ENCODE peak calls at places on chromosomes 6 and 20, in six cellular contexts. Y is tibial nerve, G is transverse colon, O is stomach, T is esophagus muscularis mucosa, X is A549. M is an unnamed sample.

GRCh38 chr6:10140824-10141223 is 274.1 kb downstream of the TFAP2A start:
- DNase-seq in X (no peak), T (no peak), G (no peak), Y (no peak), O (no peak), M (no peak)

GRCh38 chr20:34334654-34335407 is 28.2 kb upstream of the ITCH start:
- DNase-seq in X (no peak), G (no peak), Y (no peak), T (no peak), O (no peak), M (no peak)

GRCh38 chr6:36246511-36247268 is 23.2 kb upstream of the PNPLA1 start:
- DNase-seq in X (no peak), T (no peak), O (no peak), G (no peak), Y (no peak), M (no peak)

GRCh38 chr20:47672166-47672565 is 113.1 kb downstream of the SULF2 start:
- DNase-seq in X (no peak), T (no peak), Y (no peak), O (no peak), G (no peak), M (no peak)

GRCh38 chr6:107594736-107595135 is 104.8 kb downstream of the SOBP start:
- DNase-seq in Y (no peak), G (no peak), X (no peak), O (no peak), T (no peak), M (no peak)

GRCh38 chr6:168456907-168457771 is 16.2 kb downstream of the SMOC2 start:
- DNase-seq in Y (no peak), O (no peak), T (no peak), G (no peak), X (no peak), M (no peak)

GRCh38 chr20:38447931-38448675 is 13.0 kb upstream of the SNHG17 start:
- DNase-seq in Y (no peak), O (no peak), X (no peak), T (no peak), G (no peak), M (no peak)

GRCh38 chr6:7933794-7934193 is 23.2 kb upstream of the TXNDC5 start:
- DNase-seq in O (no peak), Y (no peak), T (no peak), G (no peak), X (no peak), M (no peak)

GRCh38 chr6:12555781-12556180 is 160.8 kb upstream of the PHACTR1 start:
- DNase-seq in X (no peak), O (no peak), T (no peak), Y (no peak), G (no peak), M (no peak)

GRCh38 chr6:15086273-15087158 is 159.4 kb upstream of the JARID2 start:
- DNase-seq in G (peak), Y (no peak), T (no peak), O (peak), X (no peak), M (no peak)
- TF ChIP-seq POLR2A in G (no peak), Y (no peak), T (no peak), O (no peak), X (no peak), M (no peak)

DNA sequence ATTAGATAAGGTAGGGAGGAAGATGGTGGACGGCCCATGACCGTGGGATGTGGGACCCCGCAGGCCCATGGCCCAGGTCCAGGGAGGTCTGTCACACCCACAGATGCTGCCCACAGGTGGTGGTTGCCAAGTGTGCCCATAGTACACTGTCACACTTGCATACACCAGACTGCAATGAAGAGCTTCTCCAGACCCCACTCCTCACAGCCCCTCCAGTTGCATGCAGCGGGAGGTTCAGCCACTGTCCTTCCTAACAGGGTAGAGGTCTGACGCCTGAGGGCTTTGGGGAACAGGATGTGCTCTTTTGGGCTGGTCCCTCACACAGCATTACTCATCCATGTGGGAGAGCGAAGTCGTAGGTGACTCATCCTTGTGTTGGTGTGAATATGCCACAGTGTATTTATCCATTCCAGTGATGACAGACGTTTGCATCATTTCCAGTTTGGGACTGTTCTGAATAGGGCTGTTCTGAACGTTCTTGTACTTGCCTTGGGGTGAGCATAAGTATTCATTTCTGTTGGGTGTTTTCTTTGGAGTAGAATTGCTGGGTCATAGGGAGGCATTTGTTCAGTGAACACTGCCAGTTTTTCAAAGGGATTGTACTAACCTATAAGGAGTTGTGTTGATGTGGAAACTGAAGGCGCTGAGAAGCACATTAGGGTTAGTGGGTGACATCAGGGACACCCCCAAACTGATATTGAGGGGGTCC is 10.1 kb upstream of the PYGB start:
- DNase-seq in T (peak), X (peak), G (peak), Y (peak), O (no peak), M (no peak)
- TF ChIP-seq EP300 in T (peak), X (peak), G (peak), Y (peak), O (peak), M (peak)

DNA sequence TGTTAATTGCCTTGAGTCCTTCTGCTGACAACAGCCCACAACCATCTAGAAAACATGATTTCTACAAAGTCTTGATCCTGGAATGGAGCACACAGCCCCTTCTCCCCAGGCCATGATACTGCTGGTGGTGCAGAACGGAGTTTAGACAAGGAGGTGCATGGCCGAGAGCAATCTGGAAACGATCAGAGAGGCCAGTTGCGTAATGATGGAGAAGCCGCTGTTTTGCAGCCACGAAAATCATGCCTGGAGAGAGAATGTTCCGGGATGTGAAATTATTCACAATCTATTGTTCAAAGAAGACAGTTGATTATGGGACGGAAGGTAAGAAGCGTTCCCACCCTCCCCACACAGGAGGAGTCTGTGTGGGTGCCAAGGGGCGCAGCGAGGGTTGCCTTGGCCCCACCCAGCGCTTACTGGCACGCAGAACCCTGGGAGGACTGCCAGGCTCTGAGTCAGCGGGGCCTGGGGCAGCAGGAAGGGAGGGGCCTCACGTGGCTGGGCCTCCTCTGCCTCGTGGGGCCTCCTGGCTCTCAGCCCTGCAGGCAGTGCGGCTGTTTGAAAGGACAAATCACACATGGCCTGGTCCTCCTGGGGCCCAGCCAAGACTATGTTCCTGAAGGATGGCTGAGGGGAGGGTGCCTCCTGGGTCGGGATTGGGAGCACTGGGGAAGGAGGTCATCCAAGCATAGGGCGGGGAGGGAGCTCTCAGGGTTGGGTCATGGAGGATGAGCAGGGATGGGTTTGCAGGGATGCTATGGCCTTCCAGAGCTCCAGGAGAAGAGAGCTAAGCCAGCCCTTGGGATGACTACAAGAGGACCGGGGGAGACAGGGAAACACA is 8.7 kb upstream of the AP5S1 start:
- DNase-seq in G (peak), T (peak), Y (peak), O (peak), X (peak), M (peak)
- TF ChIP-seq POLR2A in G (peak), T (peak), Y (peak), O (no peak), X (peak), M (peak)

GRCh38 chr20:64188682-64189529 is 24.7 kb downstream of the MYT1 start:
- DNase-seq in O (no peak), G (peak), T (no peak), X (peak), Y (peak), M (no peak)
- TF ChIP-seq EP300 in O (no peak), G (no peak), T (no peak), X (no peak), Y (no peak), M (no peak)

DNA sequence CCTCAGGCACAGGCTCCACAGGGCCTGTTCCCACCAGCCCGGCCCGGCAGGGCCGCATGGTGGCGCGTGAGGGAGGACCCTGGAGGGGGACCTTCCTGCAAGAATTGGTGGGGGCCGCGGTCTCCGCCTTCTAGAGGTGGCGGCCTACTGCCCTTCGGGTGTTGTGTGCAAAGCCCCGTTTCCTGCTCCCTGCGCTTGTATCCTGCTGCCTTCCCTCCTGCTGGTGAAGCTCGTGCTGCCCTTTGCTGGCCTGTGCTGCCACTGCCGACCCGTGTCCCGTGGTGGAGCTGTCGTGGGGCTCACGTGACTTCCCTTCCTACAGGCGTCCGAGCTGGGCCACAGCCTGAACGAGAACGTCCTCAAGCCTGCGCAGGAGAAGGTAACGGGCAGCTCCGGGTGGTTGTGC is 8.4 kb upstream of the COL20A1 start:
- DNase-seq in X (no peak), G (no peak), Y (no peak), T (no peak), O (no peak), M (no peak)
- TF ChIP-seq POLR2A in X (no peak), G (no peak), Y (no peak), T (no peak), O (no peak), M (no peak)

GRCh38 chr20:31605902-31606677 is 1.0 kb downstream of the ID1 start:
- DNase-seq in G (peak), Y (no peak), O (peak), X (no peak), T (no peak), M (peak)

GRCh38 chr20:31606928-31607639 is 2.0 kb downstream of the ID1 start:
- DNase-seq in G (peak), Y (no peak), T (no peak), O (peak), X (peak), M (no peak)

GRCh38 chr20:31607640-31608255 is 2.7 kb downstream of the ID1 start:
- DNase-seq in G (no peak), Y (no peak), T (no peak), X (peak), O (no peak), M (no peak)

GRCh38 chr20:31606678-31606927 is 1.5 kb downstream of the ID1 start:
- DNase-seq in O (no peak), Y (no peak), T (no peak), X (no peak), G (peak), M (no peak)

GRCh38 chr20:31608256-31608980 is 3.3 kb downstream of the ID1 start:
- DNase-seq in X (peak), Y (peak), O (peak), G (peak), T (no peak), M (peak)
- TF ChIP-seq EP300 in X (peak), Y (no peak), O (peak), G (peak), T (peak), M (no peak)

DNA sequence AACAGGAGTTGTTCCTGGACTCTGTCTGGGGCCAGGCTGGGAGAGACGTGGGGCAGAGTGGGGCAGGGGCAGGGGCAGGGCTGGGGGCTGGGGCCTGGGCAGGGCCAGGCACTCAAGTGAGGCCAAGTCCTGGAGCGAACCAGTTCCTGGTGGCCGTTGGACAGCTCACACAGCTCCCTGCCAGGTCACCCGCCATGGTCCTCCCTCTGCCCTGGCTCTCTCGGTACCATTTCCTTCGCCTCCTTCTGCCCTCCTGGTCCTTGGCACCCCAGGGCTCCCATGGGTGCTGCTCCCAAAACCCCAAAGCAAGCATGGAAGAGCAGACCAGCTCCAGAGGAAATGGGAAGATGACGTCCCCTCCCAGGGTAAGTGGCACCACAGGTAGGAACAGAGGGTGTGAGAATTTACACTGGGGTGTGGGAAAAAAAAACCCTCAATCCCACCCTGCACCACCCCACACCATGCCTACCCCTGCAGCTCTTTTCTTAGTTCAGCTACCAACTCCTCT is at the start of gene MCCD1:
- DNase-seq in G (no peak), Y (no peak), O (no peak), T (no peak), X (no peak), M (no peak)
- TF ChIP-seq POLR2A in G (no peak), Y (no peak), O (no peak), T (no peak), X (no peak), M (no peak)

GRCh38 chr6:19869464-19869863 is 32.3 kb downstream of the ID4 start:
- DNase-seq in G (no peak), O (no peak), T (no peak), Y (no peak), X (no peak), M (no peak)
- TF ChIP-seq EP300 in G (no peak), O (no peak), T (no peak), Y (no peak), X (no peak), M (no peak)

DNA sequence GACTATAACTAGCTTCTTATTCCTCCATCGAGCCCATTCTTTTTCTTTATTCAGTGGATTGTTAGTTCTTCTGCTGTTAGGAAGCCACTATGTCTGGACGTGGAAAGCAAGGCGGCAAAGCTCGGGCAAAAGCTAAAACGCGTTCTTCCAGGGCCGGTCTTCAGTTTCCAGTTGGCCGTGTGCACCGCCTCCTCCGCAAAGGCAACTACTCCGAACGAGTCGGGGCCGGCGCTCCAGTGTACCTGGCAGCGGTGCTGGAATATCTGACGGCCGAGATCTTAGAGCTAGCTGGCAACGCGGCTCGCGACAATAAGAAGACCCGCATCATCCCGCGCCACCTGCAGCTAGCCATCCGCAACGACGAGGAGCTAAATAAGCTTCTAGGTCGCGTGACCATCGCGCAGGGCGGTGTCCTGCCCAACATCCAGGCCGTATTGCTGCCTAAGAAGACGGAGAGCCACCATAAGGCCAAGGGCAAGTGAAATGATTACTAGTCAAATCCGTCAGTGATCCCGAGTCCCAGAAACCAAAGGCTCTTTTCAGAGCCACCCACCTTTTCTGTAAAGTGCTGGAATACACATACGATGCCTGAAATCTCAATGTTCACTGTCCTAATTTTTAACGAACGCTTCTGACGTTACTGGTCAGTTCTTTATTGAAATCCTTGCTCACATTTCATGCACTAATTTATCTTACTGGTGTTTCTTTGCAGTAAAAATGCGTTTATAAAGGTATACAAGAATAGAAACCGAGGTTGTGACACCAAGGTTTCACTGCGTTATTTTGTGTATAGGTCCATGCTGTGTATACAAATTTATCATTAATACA is 129.9 kb downstream of the HFE start:
- DNase-seq in T (peak), X (no peak), Y (peak), O (peak), G (peak), M (peak)
- TF ChIP-seq POLR2A in T (peak), X (no peak), Y (peak), O (no peak), G (peak), M (peak)

DNA sequence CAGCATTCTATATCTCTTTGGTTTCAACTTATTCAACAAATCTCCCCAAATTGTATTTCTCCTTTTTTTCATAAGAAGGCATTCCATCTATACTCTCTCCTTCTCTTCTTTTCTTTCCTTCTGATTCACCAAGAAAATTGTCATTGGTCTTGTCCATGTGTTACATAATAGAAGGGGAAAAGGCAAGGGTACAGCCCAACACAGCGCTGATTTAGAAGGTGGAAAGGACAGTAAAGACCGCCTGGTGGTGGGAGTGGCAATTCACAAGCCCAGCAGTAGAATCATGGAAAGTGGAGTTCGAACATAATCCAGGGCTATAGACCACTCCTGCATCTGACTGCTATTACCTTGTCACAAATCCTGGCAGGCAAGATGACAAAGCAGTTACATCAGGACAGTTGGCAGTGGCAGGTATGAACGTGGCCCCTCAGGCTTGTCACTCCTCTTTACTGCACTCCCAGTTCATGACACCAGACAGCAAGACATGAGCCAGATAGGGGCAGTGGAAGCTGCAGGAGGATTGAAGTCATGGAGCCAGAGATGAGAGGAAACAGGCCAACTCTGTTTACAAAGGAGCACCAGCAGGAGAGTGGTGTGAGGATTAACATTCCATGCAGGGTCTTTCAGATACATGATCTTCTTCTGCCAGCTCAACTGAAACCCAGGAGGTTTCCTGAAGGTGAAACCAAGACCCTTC is 2.1 kb upstream of the TNFAIP3 start:
- DNase-seq in G (no peak), Y (no peak), X (no peak), O (no peak), T (no peak), M (no peak)
- TF ChIP-seq EP300 in G (no peak), Y (no peak), X (no peak), O (no peak), T (no peak), M (no peak)

M was measured in ovary.